ENCODE peak calls at places on chromosomes 2 and 18, in five cellular contexts. Q is OCI-LY7, N is GM23338, L is colonic mucosa, P is GM23248. C is an unnamed sample. For H3K4me1, the result is how much of the 10 kb centered on the place peaks cover.

GRCh38 chr2:20584045-20584636 is 66.8 kb downstream of the HS1BP3 start:
- DNase-seq in Q (no peak), N (no peak), L (no peak), P (peak), C (peak)

GRCh38 chr2:78721302-78722033 is 304.0 kb upstream of the REG3G start:
- DNase-seq in Q (no peak), N (no peak), L (no peak), P (no peak), C (no peak)

GRCh38 chr2:25494626-25495025 is 152.9 kb upstream of the DNMT3A start:
- DNase-seq in Q (no peak), N (peak), L (no peak), P (peak), C (no peak)

GRCh38 chr2:74037379-74037860 is 52.7 kb downstream of the TET3 start:
- DNase-seq in Q (peak), N (no peak), L (no peak), P (peak), C (no peak)

GRCh38 chr18:74163019-74163656 is 14.8 kb downstream of the TIMM21 start:
- DNase-seq in Q (no peak), N (no peak), L (no peak), P (peak), C (no peak)

GRCh38 chr2:172556284-172557033 is 569 bp downstream of the PDK1 start:
- DNase-seq in Q (peak), N (peak), L (peak), P (peak), C (peak)

GRCh38 chr2:128315829-128316776 is 2.6 kb downstream of the HS6ST1 start:
- DNase-seq in Q (peak), N (no peak), L (peak), P (peak), C (peak)

GRCh38 chr2:30216157-30216556 is 15.2 kb upstream of the LBH start:
- DNase-seq in Q (no peak), N (no peak), L (no peak), P (peak), C (no peak)

GRCh38 chr2:136015688-136016087 is 30.3 kb upstream of the DARS1 start:
- DNase-seq in Q (no peak), N (no peak), L (no peak), P (no peak), C (no peak)

GRCh38 chr18:60861575-60861974 is 471.7 kb upstream of the CDH20 start:
- DNase-seq in Q (no peak), N (no peak), L (no peak), P (no peak), C (no peak)

GRCh38 chr2:202133556-202134245 is 60.6 kb downstream of the KIAA2012 start:
- DNase-seq in Q (no peak), N (no peak), L (no peak), P (no peak), C (no peak)

GRCh38 chr2:232798156-232798555 is 21.8 kb upstream of the KCNJ13 start:
- DNase-seq in Q (no peak), N (no peak), L (peak), P (no peak), C (no peak)

GRCh38 chr2:134866498-134867099 is 28.2 kb downstream of the ACMSD start:
- DNase-seq in Q (no peak), N (no peak), L (no peak), P (peak), C (no peak)

GRCh38 chr2:85584857-85585780 is 888 bp downstream of the VAMP5 start:
- DNase-seq in Q (no peak), N (peak), L (peak), P (peak), C (no peak)

GRCh38 chr2:22499082-22499844 is 885.7 kb upstream of the KLHL29 start:
- DNase-seq in Q (no peak), N (no peak), L (no peak), P (no peak), C (peak)

GRCh38 chr2:36951574-36951973 is 14.8 kb downstream of the STRN start:
- DNase-seq in Q (no peak), N (no peak), L (no peak), P (peak), C (no peak)

GRCh38 chr2:177906041-177906718 is 166.4 kb downstream of the PDE11A start:
- DNase-seq in Q (peak), N (peak), L (peak), P (peak), C (peak)

GRCh38 chr2:128153786-128154185 is 62.8 kb downstream of the UGGT1 start:
- DNase-seq in Q (no peak), N (no peak), L (no peak), P (no peak), C (no peak)

GRCh38 chr18:59041296-59041695 is 98.4 kb upstream of the SEC11C start:
- DNase-seq in Q (no peak), N (no peak), L (no peak), P (no peak), C (no peak)

GRCh38 chr2:9282713-9283112 is 76.1 kb downstream of the ASAP2 start:
- DNase-seq in Q (no peak), N (no peak), L (peak), P (no peak), C (no peak)

GRCh38 chr2:173271825-173272224 is 82.8 kb upstream of the CDCA7 start:
- DNase-seq in Q (no peak), N (no peak), L (no peak), P (peak), C (no peak)

GRCh38 chr2:122516775-122517174 is 761.3 kb downstream of the TSN start:
- DNase-seq in Q (no peak), N (peak), L (no peak), P (no peak), C (no peak)

GRCh38 chr2:99420751-99421299 is 69.0 kb downstream of the REV1 start:
- DNase-seq in Q (no peak), N (no peak), L (no peak), P (peak), C (no peak)

GRCh38 chr18:24244698-24245097 is 105.8 kb downstream of the CABYR start:
- DNase-seq in Q (no peak), N (no peak), L (no peak), P (no peak), C (no peak)

GRCh38 chr2:231918501-231919330 is 7.5 kb downstream of the NPPC start:
- DNase-seq in Q (no peak), N (no peak), L (no peak), P (no peak), C (no peak)

GRCh38 chr18:45891806-45892205 is 66.3 kb downstream of the SIGLEC15 start:
- DNase-seq in Q (no peak), N (no peak), L (no peak), P (no peak), C (no peak)

GRCh38 chr18:48943736-48944527 is 6.8 kb downstream of the SMAD7 start:
- DNase-seq in Q (no peak), N (no peak), L (peak), P (peak), C (no peak)
- H3K4me3 ChIP-seq in Q (no peak), N (no peak), L (no peak), P (peak), C (peak)

DNA sequence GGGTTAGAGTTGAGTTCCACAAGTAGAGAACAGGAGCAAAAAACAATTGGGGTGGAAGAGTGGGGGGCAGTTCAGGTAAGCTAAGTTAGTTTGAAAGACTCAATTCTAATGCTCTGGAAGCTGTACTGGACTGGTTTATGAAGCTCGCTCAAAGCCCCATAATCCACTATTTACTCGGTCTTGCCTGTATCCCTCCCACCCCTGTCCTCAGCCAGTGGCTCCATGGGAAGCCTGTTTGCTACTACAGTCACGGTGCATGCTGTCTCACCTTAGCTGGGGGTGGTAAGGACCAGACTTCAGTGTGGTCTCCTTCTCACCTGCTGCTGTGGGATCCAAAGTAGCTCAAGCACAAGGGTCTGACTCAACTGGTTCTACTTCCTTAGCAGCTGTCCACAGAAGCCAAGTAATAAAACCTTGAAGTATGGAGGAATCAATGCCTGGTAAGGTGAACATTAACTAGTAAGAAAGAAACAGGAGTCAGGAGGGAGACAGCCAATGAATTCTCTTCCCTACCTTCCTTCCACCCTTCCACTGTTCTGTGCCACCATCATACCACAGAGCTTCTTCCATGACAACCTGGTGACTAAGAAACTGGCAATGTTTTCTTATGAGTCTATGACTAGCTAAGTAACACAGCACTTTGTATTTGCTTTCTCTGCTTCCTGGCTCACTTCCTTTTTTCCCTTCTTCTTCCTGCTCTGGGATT is 230.8 kb downstream of the SRBD1 start:
- DNase-seq in Q (no peak), N (no peak), L (peak), P (peak), C (no peak)
- H3K27ac ChIP-seq in Q (no peak), N (no peak), L (no peak), P (no peak), C (no peak)

GRCh38 chr18:8351173-8351572 is 258.1 kb upstream of the RAB12 start:
- DNase-seq in Q (no peak), N (no peak), L (no peak), P (peak), C (no peak)
- H3K4me1 ChIP-seq in Q (under half), N (under half), L (under half), P (under half), C (under half)

GRCh38 chr2:61689526-61689925 is 151.4 kb upstream of the XPO1 start:
- DNase-seq in Q (no peak), N (no peak), L (no peak), P (peak), C (no peak)
- H3K4me3 ChIP-seq in Q (no peak), N (no peak), L (no peak), P (peak), C (no peak)